ENCODE peak calls at places on chromosomes 5 and 9, in four cellular contexts. X is CD8-positive, alpha-beta memory T cell; H is PC-3; N is Peyer's patch. F is an unnamed sample.
A peak's percentile ranks its signal among the peaks of the same experiment; 100 is the strongest.

GRCh38 chr9:124222918-124223720 is 34.6 kb upstream of the NEK6 start:
- DNase-seq in X (no peak), H (peak; percentile 82), N (no peak), F (peak; percentile 89)

GRCh38 chr5:92939428-92939827 is 641.6 kb downstream of the NR2F1-AS1 start:
- DNase-seq in X (no peak), H (no peak), N (no peak), F (no peak)

GRCh38 chr5:38466444-38467189 is 89.8 kb downstream of the LIFR start:
- DNase-seq in X (no peak), H (no peak), N (peak; percentile 23), F (peak; percentile 80)

GRCh38 chr5:75242067-75242466 is 5.4 kb upstream of the ANKRD31 start:
- DNase-seq in X (no peak), H (peak; percentile 14), N (no peak), F (no peak)

GRCh38 chr9:124779368-124780059 is 2.6 kb downstream of the OLFML2A start:
- DNase-seq in X (no peak), H (peak; percentile 88), N (no peak), F (peak; percentile 36)

GRCh38 chr5:42994285-42995151 is 45.6 kb downstream of the ANXA2R start:
- DNase-seq in X (peak; percentile 91), H (no peak), N (peak; percentile 86), F (peak; percentile 87)

GRCh38 chr9:133666387-133666786 is 30.2 kb downstream of the DBH start:
- DNase-seq in X (no peak), H (no peak), N (no peak), F (no peak)

GRCh38 chr9:113482341-113482740 is 18.8 kb downstream of the RGS3 start:
- DNase-seq in X (no peak), H (no peak), N (no peak), F (no peak)

GRCh38 chr9:28378236-28378635 is 805.0 kb upstream of the C9orf72 start:
- DNase-seq in X (no peak), H (no peak), N (no peak), F (no peak)

GRCh38 chr5:96657068-96657467 is 5.1 kb upstream of the CAST start:
- DNase-seq in X (peak; percentile 69), H (peak; percentile 94), N (no peak), F (no peak)

GRCh38 chr5:167652690-167653089 is 638.8 kb upstream of the WWC1 start:
- DNase-seq in X (no peak), H (peak; percentile 59), N (no peak), F (no peak)

GRCh38 chr5:168353216-168353957 is 61.9 kb downstream of the WWC1 start:
- DNase-seq in X (no peak), H (peak; percentile 46), N (no peak), F (no peak)

GRCh38 chr5:16690243-16690839 is 73.5 kb upstream of the RETREG1 start:
- DNase-seq in X (no peak), H (peak; percentile 87), N (no peak), F (no peak)

GRCh38 chr5:95440825-95441224 is 49.7 kb downstream of the FAM81B start:
- DNase-seq in X (no peak), H (no peak), N (no peak), F (no peak)

GRCh38 chr5:95717439-95717838 is 13.7 kb upstream of the RHOBTB3 start:
- DNase-seq in X (no peak), H (no peak), N (no peak), F (no peak)

GRCh38 chr9:37624073-37624472 is 26.7 kb upstream of the FRMPD1 start:
- DNase-seq in X (no peak), H (no peak), N (no peak), F (no peak)

GRCh38 chr5:160167623-160168165 is 48.4 kb upstream of the PWWP2A start:
- DNase-seq in X (no peak), H (peak; percentile 22), N (no peak), F (no peak)

GRCh38 chr5:140795259-140795641 is 598 bp downstream of the PCDHA2 start:
- DNase-seq in X (no peak), H (no peak), N (no peak), F (no peak)

GRCh38 chr5:147169399-147169798 is 65.4 kb upstream of the STK32A start:
- DNase-seq in X (no peak), H (no peak), N (no peak), F (no peak)

GRCh38 chr5:52693279-52693678 is 94.4 kb upstream of the ITGA1 start:
- DNase-seq in X (peak; percentile 66), H (peak; percentile 49), N (peak; percentile 22), F (no peak)

GRCh38 chr5:38208782-38209378 is 49.5 kb upstream of the EGFLAM start:
- DNase-seq in X (no peak), H (peak; percentile 74), N (no peak), F (no peak)

GRCh38 chr5:15664961-15665360 is 165.0 kb downstream of the FBXL7 start:
- DNase-seq in X (no peak), H (no peak), N (no peak), F (no peak)

GRCh38 chr9:88775037-88775471 is 216.2 kb upstream of the S1PR3 start:
- DNase-seq in X (no peak), H (peak; percentile 88), N (no peak), F (no peak)
- H3K4me3 ChIP-seq in X (no peak overlapping the region), H (peak overlapping the region; percentile 29), N (no peak overlapping the region), F (no peak overlapping the region)

GRCh38 chr5:14591548-14591947 is 10.0 kb downstream of the OTULINL start:
- DNase-seq in X (no peak), H (peak; percentile 41), N (no peak), F (no peak)
- H3K4me1 ChIP-seq in X (peaks cover 72% of the 10 kb centered on the region), H (peaks cover 26% of the 10 kb centered on the region), N (peaks cover 8% of the 10 kb centered on the region), F (peaks cover 35% of the 10 kb centered on the region)

DNA sequence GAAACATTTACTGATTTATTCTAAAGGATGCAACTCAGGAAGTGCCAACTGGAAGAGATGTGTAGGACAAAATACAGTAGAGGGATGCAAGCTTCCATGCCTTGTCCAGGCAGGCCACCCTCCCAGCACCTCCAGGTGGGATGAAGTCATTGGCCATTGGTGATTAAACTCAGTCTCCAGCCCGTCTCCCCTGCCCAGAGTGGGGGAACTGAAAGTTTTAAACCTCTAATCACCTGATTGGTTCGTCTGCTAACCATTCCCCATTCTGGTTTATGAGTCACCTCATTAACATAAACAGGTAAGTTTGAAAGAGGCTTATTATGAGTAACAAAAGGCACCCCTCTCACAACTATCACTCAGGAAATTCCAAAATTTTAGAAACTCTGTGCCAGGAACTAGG is 8.1 kb downstream of the TNFAIP8 start:
- DNase-seq in X (no peak), H (no peak), N (no peak), F (no peak)
- H3K4me3 ChIP-seq in X (no peak overlapping the region), H (no peak overlapping the region), N (no peak overlapping the region), F (no peak overlapping the region)

GRCh38 chr5:154478752-154479159 is 729 bp upstream of the HAND1 start:
- DNase-seq in X (no peak), H (no peak), N (no peak), F (no peak)
- H3K4me1 ChIP-seq in X (peaks cover 41% of the 10 kb centered on the region), H (no peaks in the 10 kb centered on the region), N (peaks cover 8% of the 10 kb centered on the region), F (peaks cover 48% of the 10 kb centered on the region)

GRCh38 chr9:68933434-68934318 is 80.2 kb downstream of the PRKACG start:
- DNase-seq in X (no peak), H (no peak), N (no peak), F (no peak)
- H3K4me3 ChIP-seq in X (no peak overlapping the region), H (no peak overlapping the region), N (no peak overlapping the region), F (no peak overlapping the region)

GRCh38 chr5:144315026-144315425 is 144.4 kb downstream of the KCTD16 start:
- DNase-seq in X (no peak), H (no peak), N (no peak), F (no peak)
- H3K4me1 ChIP-seq in X (no peaks in the 10 kb centered on the region), H (no peaks in the 10 kb centered on the region), N (no peaks in the 10 kb centered on the region), F (no peaks in the 10 kb centered on the region)

DNA sequence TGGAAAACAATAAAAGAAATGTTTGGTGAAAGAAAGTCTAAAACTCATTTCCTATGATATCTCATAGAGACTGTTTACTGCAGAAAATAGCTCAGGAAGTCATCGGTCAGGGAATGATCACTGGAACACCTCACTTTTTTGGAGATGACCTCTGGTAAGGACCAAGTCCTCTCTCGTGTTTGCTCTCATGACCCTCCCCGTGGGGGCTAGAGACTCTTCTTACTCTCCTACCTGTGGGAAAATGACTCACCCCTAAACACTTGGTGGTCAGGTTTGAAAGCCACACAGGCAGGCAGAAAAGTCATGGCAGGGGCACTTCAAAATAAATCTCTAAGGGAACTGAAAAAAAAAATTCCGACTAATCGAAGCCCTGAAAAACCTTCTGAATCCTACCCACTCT is 48.2 kb downstream of the FAM240B start:
- DNase-seq in X (no peak), H (no peak), N (no peak), F (no peak)
- H3K4me3 ChIP-seq in X (no peak overlapping the region), H (peak overlapping the region; percentile 39), N (no peak overlapping the region), F (no peak overlapping the region)

DNA sequence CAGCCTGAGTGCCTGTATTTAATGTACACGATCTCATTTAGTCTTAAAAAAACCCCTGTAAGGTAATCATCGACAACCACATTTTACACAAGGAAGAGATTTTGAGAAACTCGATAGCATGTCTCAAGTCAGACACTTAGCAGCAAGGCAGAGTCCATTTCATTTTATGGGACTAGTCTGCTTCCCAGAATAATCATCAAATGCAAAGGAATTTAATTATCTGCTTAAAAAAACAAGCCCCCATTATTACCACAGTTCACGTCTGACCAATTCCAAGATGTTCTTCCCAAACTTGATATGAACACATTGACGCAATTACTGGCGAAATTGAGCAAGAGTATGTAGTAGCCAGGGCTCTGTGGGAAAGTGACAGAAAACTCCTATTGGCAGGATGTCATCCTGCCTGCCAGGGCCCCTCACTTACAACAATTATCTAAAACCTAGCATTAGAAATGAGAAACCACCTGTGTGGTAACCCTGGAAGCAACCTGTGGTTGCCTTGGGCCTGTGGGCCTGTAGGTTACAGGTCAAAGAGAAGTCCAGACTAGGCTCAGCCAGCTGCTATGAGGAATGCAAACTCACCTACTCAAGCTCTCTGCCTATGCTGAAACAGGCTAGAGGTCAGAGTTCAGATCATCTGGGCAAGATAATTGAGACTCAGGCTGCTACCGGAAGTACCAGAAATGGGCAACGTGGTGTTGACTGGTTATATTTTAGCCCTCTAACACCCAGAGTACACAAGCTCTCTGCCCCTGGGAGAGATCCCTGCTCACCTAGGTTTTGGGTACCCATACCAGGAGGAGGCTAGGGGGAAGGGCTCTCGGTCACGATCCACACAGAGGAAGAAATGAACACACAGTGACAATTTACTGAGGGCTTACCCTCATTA is 1.6 kb downstream of the B4GALT1 start:
- DNase-seq in X (peak; percentile 61), H (peak; percentile 46), N (peak; percentile 59), F (no peak)
- H3K4me1 ChIP-seq in X (peaks cover 60% of the 10 kb centered on the region), H (peaks cover 53% of the 10 kb centered on the region), N (peaks cover 21% of the 10 kb centered on the region), F (peaks cover 59% of the 10 kb centered on the region)